ENCODE peak calls at places on chromosomes 11 and 22, in nine cellular contexts. One of them, this sample, is unnamed.

GRCh38 chr11:20360650-20361049 is 2.9 kb upstream of the HTATIP2 start:
- DNase-seq in fibroblast of lung: peak
- DNase-seq in K562: no peak
- DNase-seq in psoas muscle: no peak
- DNase-seq in cardiac muscle cell: no peak
- DNase-seq in GM12865: peak
- DNase-seq in B cell: peak
- DNase-seq in heart left ventricle: no peak
- DNase-seq in tibial artery: no peak
- DNase-seq in this sample: peak

GRCh38 chr11:69170704-69171103 is 15.0 kb downstream of the SMIM38 start:
- DNase-seq in fibroblast of lung: no peak
- DNase-seq in K562: no peak
- DNase-seq in psoas muscle: no peak
- DNase-seq in cardiac muscle cell: no peak
- DNase-seq in GM12865: no peak
- DNase-seq in B cell: no peak
- DNase-seq in heart left ventricle: no peak
- DNase-seq in tibial artery: no peak
- DNase-seq in this sample: no peak

GRCh38 chr22:19346677-19347265 is 55.3 kb upstream of the CLTCL1 start:
- DNase-seq in fibroblast of lung: no peak
- DNase-seq in K562: peak
- DNase-seq in psoas muscle: no peak
- DNase-seq in cardiac muscle cell: no peak
- DNase-seq in GM12865: no peak
- DNase-seq in B cell: no peak
- DNase-seq in heart left ventricle: no peak
- DNase-seq in tibial artery: no peak
- DNase-seq in this sample: no peak

GRCh38 chr11:31806186-31806943 is 4.8 kb downstream of the PAX6 start:
- DNase-seq in fibroblast of lung: peak
- DNase-seq in K562: no peak
- DNase-seq in psoas muscle: no peak
- DNase-seq in cardiac muscle cell: no peak
- DNase-seq in GM12865: no peak
- DNase-seq in B cell: no peak
- DNase-seq in heart left ventricle: no peak
- DNase-seq in tibial artery: no peak
- DNase-seq in this sample: no peak

GRCh38 chr11:64760759-64761417 is 1.1 kb upstream of the PYGM start:
- DNase-seq in fibroblast of lung: no peak
- DNase-seq in K562: peak
- DNase-seq in psoas muscle: peak
- DNase-seq in cardiac muscle cell: no peak
- DNase-seq in GM12865: no peak
- DNase-seq in B cell: no peak
- DNase-seq in heart left ventricle: no peak
- DNase-seq in tibial artery: peak
- DNase-seq in this sample: no peak

GRCh38 chr11:57504511-57504910 is 11.0 kb downstream of the SLC43A1 start:
- DNase-seq in fibroblast of lung: no peak
- DNase-seq in K562: no peak
- DNase-seq in psoas muscle: no peak
- DNase-seq in cardiac muscle cell: no peak
- DNase-seq in GM12865: no peak
- DNase-seq in B cell: no peak
- DNase-seq in heart left ventricle: no peak
- DNase-seq in tibial artery: no peak
- DNase-seq in this sample: no peak

GRCh38 chr11:117997436-117998200 is 11.4 kb downstream of the IL10RA start:
- DNase-seq in fibroblast of lung: no peak
- DNase-seq in K562: no peak
- DNase-seq in psoas muscle: no peak
- DNase-seq in cardiac muscle cell: no peak
- DNase-seq in GM12865: peak
- DNase-seq in B cell: no peak
- DNase-seq in heart left ventricle: no peak
- DNase-seq in tibial artery: peak
- DNase-seq in this sample: peak

GRCh38 chr11:71286701-71287643 is 34.6 kb upstream of the SHANK2 start:
- DNase-seq in fibroblast of lung: peak
- DNase-seq in K562: no peak
- DNase-seq in psoas muscle: no peak
- DNase-seq in cardiac muscle cell: no peak
- DNase-seq in GM12865: no peak
- DNase-seq in B cell: no peak
- DNase-seq in heart left ventricle: no peak
- DNase-seq in tibial artery: no peak
- DNase-seq in this sample: no peak

GRCh38 chr11:63608353-63609345 is 5.6 kb downstream of the PLAAT3 start:
- DNase-seq in fibroblast of lung: peak
- DNase-seq in K562: no peak
- DNase-seq in psoas muscle: no peak
- DNase-seq in cardiac muscle cell: no peak
- DNase-seq in GM12865: peak
- DNase-seq in B cell: no peak
- DNase-seq in heart left ventricle: no peak
- DNase-seq in tibial artery: no peak
- DNase-seq in this sample: peak

GRCh38 chr22:45454260-45454659 is 40.8 kb downstream of the RIBC2 start:
- DNase-seq in fibroblast of lung: peak
- DNase-seq in K562: no peak
- DNase-seq in psoas muscle: no peak
- DNase-seq in cardiac muscle cell: no peak
- DNase-seq in GM12865: no peak
- DNase-seq in B cell: no peak
- DNase-seq in heart left ventricle: no peak
- DNase-seq in tibial artery: no peak
- DNase-seq in this sample: no peak

GRCh38 chr11:43758942-43759341 is 78.4 kb downstream of the HSD17B12 start:
- DNase-seq in fibroblast of lung: no peak
- DNase-seq in K562: no peak
- DNase-seq in psoas muscle: no peak
- DNase-seq in cardiac muscle cell: no peak
- DNase-seq in GM12865: no peak
- DNase-seq in B cell: no peak
- DNase-seq in heart left ventricle: no peak
- DNase-seq in tibial artery: no peak
- DNase-seq in this sample: no peak

GRCh38 chr22:32255217-32255616 is at the start of gene SLC5A4:
- DNase-seq in fibroblast of lung: no peak
- DNase-seq in K562: no peak
- DNase-seq in psoas muscle: no peak
- DNase-seq in cardiac muscle cell: no peak
- DNase-seq in GM12865: no peak
- DNase-seq in B cell: no peak
- DNase-seq in heart left ventricle: no peak
- DNase-seq in tibial artery: no peak
- DNase-seq in this sample: no peak

GRCh38 chr11:108703916-108704315 is 39.0 kb downstream of the DDX10 start:
- DNase-seq in fibroblast of lung: no peak
- DNase-seq in K562: no peak
- DNase-seq in psoas muscle: no peak
- DNase-seq in cardiac muscle cell: no peak
- DNase-seq in GM12865: no peak
- DNase-seq in B cell: no peak
- DNase-seq in heart left ventricle: no peak
- DNase-seq in tibial artery: no peak
- DNase-seq in this sample: no peak

GRCh38 chr11:76321820-76322524 is 59.0 kb downstream of the THAP12 start:
- DNase-seq in fibroblast of lung: no peak
- DNase-seq in K562: no peak
- DNase-seq in psoas muscle: no peak
- DNase-seq in cardiac muscle cell: no peak
- DNase-seq in GM12865: no peak
- DNase-seq in B cell: no peak
- DNase-seq in heart left ventricle: no peak
- DNase-seq in tibial artery: no peak
- DNase-seq in this sample: no peak

GRCh38 chr11:38448284-38448683 is 1850.2 kb upstream of the RAG2 start:
- DNase-seq in fibroblast of lung: no peak
- DNase-seq in K562: no peak
- DNase-seq in psoas muscle: no peak
- DNase-seq in cardiac muscle cell: no peak
- DNase-seq in GM12865: no peak
- DNase-seq in B cell: no peak
- DNase-seq in heart left ventricle: peak
- DNase-seq in tibial artery: no peak
- DNase-seq in this sample: no peak

GRCh38 chr22:35177811-35178210 is 79.5 kb upstream of the HMGXB4 start:
- DNase-seq in fibroblast of lung: no peak
- DNase-seq in K562: no peak
- DNase-seq in psoas muscle: no peak
- DNase-seq in cardiac muscle cell: no peak
- DNase-seq in GM12865: no peak
- DNase-seq in B cell: no peak
- DNase-seq in heart left ventricle: no peak
- DNase-seq in tibial artery: no peak
- DNase-seq in this sample: no peak

GRCh38 chr22:45094826-45095225 is 68.9 kb upstream of the NUP50 start:
- DNase-seq in fibroblast of lung: peak
- DNase-seq in K562: no peak
- DNase-seq in psoas muscle: no peak
- DNase-seq in cardiac muscle cell: no peak
- DNase-seq in GM12865: no peak
- DNase-seq in B cell: no peak
- DNase-seq in heart left ventricle: no peak
- DNase-seq in tibial artery: no peak
- DNase-seq in this sample: no peak

GRCh38 chr22:33112606-33113005 is 54.4 kb upstream of the SYN3 start:
- DNase-seq in fibroblast of lung: no peak
- DNase-seq in K562: no peak
- DNase-seq in psoas muscle: no peak
- DNase-seq in cardiac muscle cell: peak
- DNase-seq in GM12865: peak
- DNase-seq in B cell: no peak
- DNase-seq in heart left ventricle: no peak
- DNase-seq in tibial artery: no peak
- DNase-seq in this sample: no peak

GRCh38 chr11:810040-810567 is 337 bp downstream of the RPLP2 start:
- DNase-seq in fibroblast of lung: no peak
- DNase-seq in K562: no peak
- DNase-seq in psoas muscle: no peak
- DNase-seq in cardiac muscle cell: no peak
- DNase-seq in GM12865: peak
- DNase-seq in B cell: no peak
- DNase-seq in heart left ventricle: no peak
- DNase-seq in tibial artery: no peak
- DNase-seq in this sample: no peak

GRCh38 chr11:812390-812789 is 2.6 kb downstream of the RPLP2 start:
- DNase-seq in fibroblast of lung: no peak
- DNase-seq in K562: no peak
- DNase-seq in psoas muscle: no peak
- DNase-seq in cardiac muscle cell: no peak
- DNase-seq in GM12865: no peak
- DNase-seq in B cell: no peak
- DNase-seq in heart left ventricle: no peak
- DNase-seq in tibial artery: no peak
- DNase-seq in this sample: no peak

GRCh38 chr11:813037-813436 is 3.3 kb downstream of the RPLP2 start:
- DNase-seq in fibroblast of lung: no peak
- DNase-seq in K562: no peak
- DNase-seq in psoas muscle: no peak
- DNase-seq in cardiac muscle cell: no peak
- DNase-seq in GM12865: no peak
- DNase-seq in B cell: no peak
- DNase-seq in heart left ventricle: no peak
- DNase-seq in tibial artery: no peak
- DNase-seq in this sample: no peak

GRCh38 chr11:813440-814096 is 3.8 kb downstream of the RPLP2 start:
- DNase-seq in fibroblast of lung: no peak
- DNase-seq in K562: no peak
- DNase-seq in psoas muscle: no peak
- DNase-seq in cardiac muscle cell: no peak
- DNase-seq in GM12865: no peak
- DNase-seq in B cell: no peak
- DNase-seq in heart left ventricle: no peak
- DNase-seq in tibial artery: no peak
- DNase-seq in this sample: no peak

GRCh38 chr11:811446-812245 is 1.9 kb downstream of the RPLP2 start:
- DNase-seq in fibroblast of lung: no peak
- DNase-seq in K562: no peak
- DNase-seq in psoas muscle: no peak
- DNase-seq in cardiac muscle cell: no peak
- DNase-seq in GM12865: no peak
- DNase-seq in B cell: no peak
- DNase-seq in heart left ventricle: no peak
- DNase-seq in tibial artery: no peak
- DNase-seq in this sample: no peak
- TF ChIP-seq CTCF in fibroblast of lung: no peak
- TF ChIP-seq CTCF in K562: peak
- TF ChIP-seq CTCF in psoas muscle: peak
- TF ChIP-seq CTCF in cardiac muscle cell: peak
- TF ChIP-seq CTCF in GM12865: no peak
- TF ChIP-seq CTCF in B cell: no peak
- TF ChIP-seq CTCF in heart left ventricle: no peak
- TF ChIP-seq CTCF in tibial artery: no peak
- TF ChIP-seq CTCF in this sample: no peak

GRCh38 chr22:25567305-25567704 is 2.8 kb downstream of the GRK3 start:
- DNase-seq in fibroblast of lung: no peak
- DNase-seq in K562: no peak
- DNase-seq in psoas muscle: no peak
- DNase-seq in cardiac muscle cell: no peak
- DNase-seq in GM12865: peak
- DNase-seq in B cell: no peak
- DNase-seq in heart left ventricle: no peak
- DNase-seq in tibial artery: no peak
- DNase-seq in this sample: no peak
- TF ChIP-seq CTCF in fibroblast of lung: no peak
- TF ChIP-seq CTCF in K562: no peak
- TF ChIP-seq CTCF in psoas muscle: no peak
- TF ChIP-seq CTCF in cardiac muscle cell: no peak
- TF ChIP-seq CTCF in GM12865: no peak
- TF ChIP-seq CTCF in B cell: no peak
- TF ChIP-seq CTCF in heart left ventricle: no peak
- TF ChIP-seq CTCF in tibial artery: no peak
- TF ChIP-seq CTCF in this sample: no peak

GRCh38 chr11:1869427-1870325 is 16.8 kb downstream of the LSP1 start:
- DNase-seq in fibroblast of lung: no peak
- DNase-seq in K562: peak
- DNase-seq in psoas muscle: peak
- DNase-seq in cardiac muscle cell: no peak
- DNase-seq in GM12865: no peak
- DNase-seq in B cell: peak
- DNase-seq in heart left ventricle: peak
- DNase-seq in tibial artery: no peak
- DNase-seq in this sample: no peak
- TF ChIP-seq CTCF in fibroblast of lung: peak
- TF ChIP-seq CTCF in K562: peak
- TF ChIP-seq CTCF in psoas muscle: peak
- TF ChIP-seq CTCF in cardiac muscle cell: peak
- TF ChIP-seq CTCF in GM12865: no peak
- TF ChIP-seq CTCF in B cell: no peak
- TF ChIP-seq CTCF in heart left ventricle: no peak
- TF ChIP-seq CTCF in tibial artery: no peak
- TF ChIP-seq CTCF in this sample: no peak

GRCh38 chr22:49586873-49587272 is 240.8 kb downstream of the BRD1 start:
- DNase-seq in fibroblast of lung: no peak
- DNase-seq in K562: no peak
- DNase-seq in psoas muscle: no peak
- DNase-seq in cardiac muscle cell: no peak
- DNase-seq in GM12865: no peak
- DNase-seq in B cell: no peak
- DNase-seq in heart left ventricle: no peak
- DNase-seq in tibial artery: no peak
- DNase-seq in this sample: no peak
- TF ChIP-seq CTCF in fibroblast of lung: no peak
- TF ChIP-seq CTCF in K562: no peak
- TF ChIP-seq CTCF in psoas muscle: no peak
- TF ChIP-seq CTCF in cardiac muscle cell: no peak
- TF ChIP-seq CTCF in GM12865: no peak
- TF ChIP-seq CTCF in B cell: no peak
- TF ChIP-seq CTCF in heart left ventricle: no peak
- TF ChIP-seq CTCF in tibial artery: no peak
- TF ChIP-seq CTCF in this sample: no peak

This sample was measured in activated CD8-positive, alpha-beta T cell treated with anti-CD3 and anti-CD28 coated beads for 36 hours.